ENCODE peak calls at places on chromosomes 7 and 10, in nine cellular contexts. Q, M, R, O, Y, Z, F, V and W are unnamed samples.

GRCh38 chr7:45067582-45067981 is 21.2 kb downstream of the NACAD start:
- DNase-seq in Q (no peak), M (no peak), R (no peak), O (no peak), Y (no peak), Z (no peak), F (no peak), V (no peak), W (no peak)

GRCh38 chr7:22251284-22251683 is 105.7 kb downstream of the RAPGEF5 start:
- DNase-seq in Q (no peak), M (peak; percentile 27), R (no peak), O (no peak), Y (no peak), Z (no peak), F (no peak), V (no peak), W (no peak)

GRCh38 chr7:34039033-34039432 is 133.7 kb downstream of the BMPER start:
- DNase-seq in Q (no peak), M (no peak), R (no peak), O (no peak), Y (no peak), Z (no peak), F (no peak), V (peak; percentile 88), W (no peak)

GRCh38 chr7:20220824-20221547 is 3.8 kb upstream of the MACC1 start:
- DNase-seq in Q (no peak), M (no peak), R (no peak), O (no peak), Y (no peak), Z (no peak), F (no peak), V (peak; percentile 98), W (no peak)

GRCh38 chr10:60282771-60283353 is 106.8 kb downstream of the ANK3 start:
- DNase-seq in Q (no peak), M (no peak), R (no peak), O (no peak), Y (no peak), Z (no peak), F (peak; percentile 83), V (peak; percentile 91), W (no peak)

GRCh38 chr10:17290226-17290625 is 62.2 kb downstream of the VIM start:
- DNase-seq in Q (no peak), M (peak; percentile 52), R (no peak), O (no peak), Y (no peak), Z (peak; percentile 18), F (peak; percentile 13), V (peak; percentile 21), W (no peak)

GRCh38 chr7:157389951-157390730 is 53.3 kb downstream of the DNAJB6 start:
- DNase-seq in Q (no peak), M (no peak), R (no peak), O (no peak), Y (no peak), Z (no peak), F (no peak), V (peak; percentile 68), W (no peak)

GRCh38 chr10:60661627-60662026 is 116.7 kb upstream of the CDK1 start:
- DNase-seq in Q (no peak), M (peak; percentile 37), R (no peak), O (no peak), Y (no peak), Z (no peak), F (peak; percentile 47), V (peak; percentile 83), W (no peak)

GRCh38 chr7:127900116-127900515 is 131.1 kb downstream of the LRRC4 start:
- DNase-seq in Q (no peak), M (no peak), R (no peak), O (no peak), Y (no peak), Z (no peak), F (no peak), V (no peak), W (no peak)

GRCh38 chr7:127896683-127897082 is 134.6 kb downstream of the LRRC4 start:
- DNase-seq in Q (no peak), M (no peak), R (no peak), O (no peak), Y (no peak), Z (no peak), F (no peak), V (no peak), W (no peak)

GRCh38 chr7:127895360-127895759 is 135.9 kb downstream of the LRRC4 start:
- DNase-seq in Q (no peak), M (no peak), R (no peak), O (no peak), Y (no peak), Z (no peak), F (no peak), V (no peak), W (no peak)

GRCh38 chr7:127895814-127896280 is 135.4 kb downstream of the LRRC4 start:
- DNase-seq in Q (no peak), M (no peak), R (no peak), O (no peak), Y (no peak), Z (no peak), F (no peak), V (peak; percentile 63), W (no peak)

DNA sequence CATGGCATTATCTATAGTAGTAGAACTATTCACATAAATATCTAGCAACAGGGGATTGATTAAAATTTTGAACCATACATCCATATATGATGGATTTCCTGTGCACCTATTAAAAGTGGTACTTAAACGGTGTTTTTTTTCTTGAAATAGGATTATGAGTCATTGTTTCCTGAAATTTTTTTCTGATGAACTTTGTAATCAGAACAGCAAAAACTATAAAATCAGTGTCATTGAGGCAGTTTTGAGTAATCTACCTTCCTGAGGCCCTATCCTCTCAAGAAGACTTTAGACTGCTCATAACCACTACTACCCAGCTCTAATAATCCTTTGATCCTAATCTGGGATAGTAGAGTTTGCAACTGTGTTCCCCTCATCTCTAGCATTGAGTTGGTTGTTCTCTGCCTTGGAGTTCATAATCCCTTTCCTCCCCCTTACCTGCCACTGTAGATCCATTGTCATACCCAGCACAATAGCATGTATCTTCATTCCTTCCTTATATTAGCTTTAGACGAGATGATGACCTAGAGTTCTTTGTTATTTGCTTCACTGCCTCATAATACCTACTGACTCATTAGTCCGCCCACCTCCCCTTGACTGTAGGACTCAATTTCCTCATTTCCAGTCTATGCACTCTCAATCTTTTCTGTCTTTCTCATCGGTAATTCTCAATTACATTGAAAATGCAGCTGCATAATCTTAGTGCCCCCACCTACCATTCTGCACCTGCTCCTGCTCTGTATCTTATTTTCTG is 133.4 kb downstream of the LRRC4 start:
- DNase-seq in Q (no peak), M (no peak), R (no peak), O (no peak), Y (no peak), Z (no peak), F (no peak), V (peak; percentile 71), W (no peak)
- H3K4me1 ChIP-seq in Q (peaks cover 19% of the 10 kb centered on the region), M (peaks cover 85% of the 10 kb centered on the region), R (peaks cover 4% of the 10 kb centered on the region), O (peaks cover 15% of the 10 kb centered on the region), Y (peaks cover 28% of the 10 kb centered on the region), Z (peaks cover 54% of the 10 kb centered on the region), F (no peaks in the 10 kb centered on the region), V (no peaks in the 10 kb centered on the region), W (no peaks in the 10 kb centered on the region)

GRCh38 chr7:32870298-32870697 is 21.3 kb downstream of the KBTBD2 start:
- DNase-seq in Q (no peak), M (no peak), R (no peak), O (no peak), Y (no peak), Z (no peak), F (no peak), V (no peak), W (no peak)
- H3K4me3 ChIP-seq in Q (no peak overlapping the region), M (no peak overlapping the region), R (no peak overlapping the region), O (no peak overlapping the region), Y (no peak overlapping the region), Z (no peak overlapping the region), F (no peak overlapping the region), V (no peak overlapping the region), W (no peak overlapping the region)

GRCh38 chr10:71262817-71263216 is 50.4 kb downstream of the UNC5B start:
- DNase-seq in Q (no peak), M (no peak), R (no peak), O (no peak), Y (no peak), Z (no peak), F (no peak), V (no peak), W (no peak)

GRCh38 chr10:71262027-71262426 is 49.7 kb downstream of the UNC5B start:
- DNase-seq in Q (peak; percentile 46), M (no peak), R (no peak), O (no peak), Y (no peak), Z (no peak), F (no peak), V (no peak), W (no peak)

GRCh38 chr10:71264345-71265200 is 52.2 kb downstream of the UNC5B start:
- DNase-seq in Q (no peak), M (no peak), R (no peak), O (no peak), Y (no peak), Z (no peak), F (no peak), V (peak; percentile 31), W (no peak)

GRCh38 chr10:71265201-71265575 is 52.8 kb downstream of the UNC5B start:
- DNase-seq in Q (no peak), M (no peak), R (no peak), O (no peak), Y (no peak), Z (no peak), F (no peak), V (no peak), W (no peak)

DNA sequence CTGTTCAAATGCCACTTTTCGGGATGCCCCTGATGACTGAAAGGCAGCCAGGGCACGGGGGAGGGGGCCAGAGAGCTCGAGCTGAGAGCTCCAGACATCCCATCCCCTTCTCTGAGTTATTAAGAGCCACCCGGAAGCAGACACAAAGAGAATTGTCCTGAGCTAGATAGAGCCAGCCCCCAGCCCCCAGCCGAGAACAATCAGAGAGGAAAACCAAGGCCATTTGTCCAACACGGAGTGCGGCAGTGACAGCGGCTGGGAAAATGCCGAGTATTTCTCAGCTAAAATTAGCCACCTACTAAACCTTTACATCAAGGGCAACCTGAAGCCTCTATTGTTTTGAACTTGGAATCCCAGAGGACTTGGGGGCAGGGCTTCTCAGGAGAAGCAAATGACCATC is 51.0 kb downstream of the UNC5B start:
- DNase-seq in Q (peak; percentile 48), M (peak; percentile 41), R (no peak), O (no peak), Y (peak; percentile 55), Z (no peak), F (no peak), V (peak; percentile 50), W (no peak)
- H3K4me1 ChIP-seq in Q (peaks cover 100% of the 10 kb centered on the region), M (peaks cover 52% of the 10 kb centered on the region), R (peaks cover 9% of the 10 kb centered on the region), O (peaks cover 32% of the 10 kb centered on the region), Y (peaks cover 100% of the 10 kb centered on the region), Z (peaks cover 19% of the 10 kb centered on the region), F (peaks cover 16% of the 10 kb centered on the region), V (peaks cover 20% of the 10 kb centered on the region), W (peaks cover 16% of the 10 kb centered on the region)

DNA sequence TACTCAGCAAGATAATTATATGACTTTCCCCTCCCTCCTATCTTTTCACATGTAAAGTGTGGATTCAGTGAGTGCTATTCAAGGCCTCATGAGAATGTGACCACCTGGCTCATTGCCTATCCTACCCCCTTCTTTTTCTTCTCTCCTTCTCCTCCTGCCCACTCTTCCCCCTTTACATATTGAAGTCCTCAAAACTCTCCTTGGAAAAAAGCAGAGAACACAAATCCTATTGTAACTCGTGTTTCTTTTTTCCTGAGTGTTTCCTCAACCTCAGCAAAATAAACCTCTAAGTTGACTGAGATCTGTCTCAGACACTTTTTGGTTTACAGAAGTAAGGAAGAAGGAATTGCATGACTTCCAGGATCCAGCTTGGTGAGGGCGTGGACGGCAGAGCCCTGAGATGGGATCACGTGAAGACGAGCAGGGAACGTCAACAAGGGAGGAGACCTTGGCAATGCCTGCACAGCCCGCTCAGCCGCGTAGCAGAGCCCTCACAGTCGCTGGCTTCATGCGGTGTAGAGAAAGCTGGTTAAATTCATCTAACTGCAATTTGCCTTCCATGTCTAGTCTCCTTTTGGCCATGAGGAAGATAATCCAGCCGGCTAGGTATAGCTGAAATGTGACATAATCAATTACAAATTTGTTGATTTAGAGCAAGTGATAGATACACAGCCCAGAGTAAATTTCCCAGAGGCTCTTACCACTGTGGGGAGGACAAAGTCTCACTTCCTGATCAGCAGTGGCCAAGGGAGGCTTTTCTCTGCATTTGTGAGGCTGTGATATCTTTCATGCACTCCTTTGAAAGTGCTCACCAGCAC is 75.7 kb downstream of the LYZL2 start:
- DNase-seq in Q (peak; percentile 72), M (peak; percentile 85), R (peak; percentile 76), O (peak; percentile 8), Y (peak; percentile 76), Z (peak; percentile 19), F (peak; percentile 52), V (peak; percentile 18), W (peak; percentile 87)
- H3K4me3 ChIP-seq in Q (peak overlapping the region; percentile 33), M (peak overlapping the region; percentile 14), R (peak overlapping the region; percentile 12), O (no peak overlapping the region), Y (peak overlapping the region; percentile 51), Z (no peak overlapping the region), F (no peak overlapping the region), V (no peak overlapping the region), W (peak overlapping the region; percentile 14)